ENCODE peak calls at places on chromosomes 6 and 20, in eight cellular contexts. R is right atrium auricular region, X is cardiac muscle cell, P is retinal pigment epithelial cell, I is HFFc6, N is HL-60, O is mesothelial cell of epicardium, H is neural crest cell. T is an unnamed sample.

GRCh38 chr6:146594495-146594894 is 4.3 kb upstream of the ADGB start:
- DNase-seq in R (no peak), X (no peak), P (no peak), I (no peak), N (peak), O (no peak), H (no peak), T (no peak)

GRCh38 chr6:81818778-81819491 is 66.5 kb upstream of the TENT5A start:
- DNase-seq in R (no peak), X (no peak), P (no peak), I (no peak), N (peak), O (no peak), H (no peak), T (no peak)

GRCh38 chr20:37327748-37328147 is 18.2 kb upstream of the SRC start:
- DNase-seq in R (peak), X (no peak), P (no peak), I (peak), N (no peak), O (no peak), H (no peak), T (no peak)

GRCh38 chr20:48885237-48885636 is 36.3 kb upstream of the ARFGEF2 start:
- DNase-seq in R (no peak), X (no peak), P (no peak), I (no peak), N (no peak), O (no peak), H (no peak), T (no peak)

GRCh38 chr6:42095066-42095465 is 44.7 kb downstream of the TAF8 start:
- DNase-seq in R (no peak), X (no peak), P (no peak), I (no peak), N (no peak), O (no peak), H (no peak), T (peak)

GRCh38 chr20:10603971-10604864 is 69.6 kb downstream of the JAG1 start:
- DNase-seq in R (peak), X (peak), P (peak), I (peak), N (no peak), O (no peak), H (peak), T (peak)

GRCh38 chr6:22294301-22294700 is 2.5 kb downstream of the PRL start:
- DNase-seq in R (no peak), X (no peak), P (no peak), I (no peak), N (no peak), O (no peak), H (no peak), T (no peak)

GRCh38 chr6:33967966-33968724 is 164.3 kb upstream of the MLN start:
- DNase-seq in R (no peak), X (peak), P (no peak), I (peak), N (no peak), O (no peak), H (no peak), T (peak)

GRCh38 chr6:56842602-56843475 is 112.1 kb upstream of the BEND6 start:
- DNase-seq in R (no peak), X (peak), P (no peak), I (no peak), N (peak), O (peak), H (peak), T (peak)

GRCh38 chr6:138115877-138116660 is 8.8 kb upstream of the PERP start:
- DNase-seq in R (peak), X (peak), P (no peak), I (peak), N (peak), O (no peak), H (no peak), T (peak)

GRCh38 chr6:70221025-70221714 is 81.7 kb downstream of the COL9A1 start:
- DNase-seq in R (no peak), X (peak), P (no peak), I (no peak), N (no peak), O (no peak), H (no peak), T (peak)

GRCh38 chr6:14452567-14453527 is 335.3 kb downstream of the CD83 start:
- DNase-seq in R (no peak), X (no peak), P (no peak), I (no peak), N (peak), O (no peak), H (no peak), T (no peak)

GRCh38 chr6:153059311-153059710 is 56.8 kb upstream of the MTRF1L start:
- DNase-seq in R (no peak), X (no peak), P (no peak), I (no peak), N (no peak), O (no peak), H (no peak), T (no peak)

GRCh38 chr6:144528605-144529425 is 243.7 kb downstream of the UTRN start:
- DNase-seq in R (no peak), X (peak), P (peak), I (no peak), N (no peak), O (no peak), H (no peak), T (peak)

DNA sequence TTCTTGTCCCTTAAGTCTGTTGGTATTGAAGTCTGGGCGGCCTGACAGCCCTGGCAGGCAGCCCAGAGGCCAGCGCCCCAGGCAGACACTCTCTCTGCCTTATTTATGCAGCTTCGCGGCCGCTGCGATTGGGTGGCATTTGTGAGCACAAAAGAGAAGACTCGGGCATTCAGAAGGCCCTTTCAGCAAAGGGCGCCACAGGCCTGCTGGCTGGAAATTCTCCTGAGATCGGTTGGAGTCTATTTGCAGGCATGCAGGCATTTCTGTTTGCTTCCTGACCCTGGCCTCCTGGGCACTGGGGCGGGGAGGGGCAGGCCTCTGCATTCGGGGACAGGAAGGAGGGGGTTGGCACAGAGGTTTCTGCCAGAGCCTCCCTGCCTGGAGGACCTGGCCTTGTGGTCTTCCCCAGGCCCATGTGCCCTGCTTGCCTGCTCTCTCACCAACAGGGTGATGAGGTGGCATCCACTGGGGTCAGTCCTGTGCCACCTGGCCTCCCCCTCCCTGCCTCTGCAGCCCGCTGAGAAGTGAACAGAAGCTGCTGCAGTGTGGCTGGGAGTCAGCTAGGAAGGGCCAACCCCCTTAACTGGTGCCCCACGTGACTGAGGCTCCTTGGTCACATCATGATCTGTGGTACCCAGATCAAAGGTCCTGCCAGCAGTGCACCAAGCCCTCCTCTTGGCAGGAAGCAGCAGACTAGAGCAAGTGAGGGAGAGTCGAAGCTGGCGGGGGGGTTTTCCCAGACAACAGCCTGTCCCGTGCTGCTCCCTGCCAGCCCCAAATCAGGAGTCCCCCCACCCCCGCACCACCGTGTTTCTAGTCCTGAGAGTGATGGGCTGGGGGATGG is 16.6 kb upstream of the CCDC167 start:
- DNase-seq in R (no peak), X (peak), P (no peak), I (no peak), N (no peak), O (no peak), H (no peak), T (peak)
- TF ChIP-seq CTCF in R (no peak), X (no peak), P (no peak), I (no peak), N (no peak), O (no peak), H (no peak), T (no peak)

DNA sequence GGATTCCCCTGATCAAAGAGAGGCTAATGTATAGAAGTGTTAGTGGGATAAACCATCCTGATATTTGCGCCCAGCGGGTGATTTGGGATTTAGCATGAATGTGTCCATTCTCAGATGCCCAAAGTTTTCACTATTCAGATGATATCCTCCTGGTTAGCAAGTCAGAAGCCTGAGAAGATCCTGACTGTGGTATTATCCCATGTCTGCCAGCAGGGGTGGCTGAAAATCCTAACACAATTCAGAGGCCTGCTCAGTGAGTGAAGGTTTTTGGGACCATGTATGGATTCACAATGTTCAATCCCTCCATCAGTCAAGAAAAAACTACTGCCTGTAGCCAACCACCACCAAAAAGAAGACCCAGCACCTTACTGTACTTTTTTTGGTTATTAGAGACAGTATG is 34.1 kb upstream of the SPACA1 start:
- DNase-seq in R (no peak), X (no peak), P (no peak), I (no peak), N (no peak), O (no peak), H (no peak), T (no peak)
- TF ChIP-seq CTCF in R (no peak), X (no peak), P (peak), I (peak), N (no peak), O (no peak), H (peak), T (no peak)

GRCh38 chr20:33249456-33249855 is 13.7 kb downstream of the BPIFA1 start:
- DNase-seq in R (no peak), X (no peak), P (no peak), I (no peak), N (no peak), O (no peak), H (no peak), T (no peak)

GRCh38 chr20:33255005-33255404 is 19.2 kb downstream of the BPIFA1 start:
- DNase-seq in R (no peak), X (no peak), P (no peak), I (no peak), N (no peak), O (no peak), H (no peak), T (no peak)

GRCh38 chr20:33252460-33252859 is 16.7 kb downstream of the BPIFA1 start:
- DNase-seq in R (no peak), X (no peak), P (no peak), I (no peak), N (no peak), O (no peak), H (no peak), T (no peak)

GRCh38 chr20:33251496-33251895 is 15.7 kb downstream of the BPIFA1 start:
- DNase-seq in R (no peak), X (no peak), P (no peak), I (no peak), N (no peak), O (no peak), H (no peak), T (no peak)

GRCh38 chr20:33250666-33251065 is 14.9 kb downstream of the BPIFA1 start:
- DNase-seq in R (no peak), X (no peak), P (no peak), I (no peak), N (no peak), O (no peak), H (no peak), T (no peak)
- TF ChIP-seq CTCF in R (no peak), X (no peak), P (no peak), I (no peak), N (no peak), O (no peak), H (no peak), T (no peak)

DNA sequence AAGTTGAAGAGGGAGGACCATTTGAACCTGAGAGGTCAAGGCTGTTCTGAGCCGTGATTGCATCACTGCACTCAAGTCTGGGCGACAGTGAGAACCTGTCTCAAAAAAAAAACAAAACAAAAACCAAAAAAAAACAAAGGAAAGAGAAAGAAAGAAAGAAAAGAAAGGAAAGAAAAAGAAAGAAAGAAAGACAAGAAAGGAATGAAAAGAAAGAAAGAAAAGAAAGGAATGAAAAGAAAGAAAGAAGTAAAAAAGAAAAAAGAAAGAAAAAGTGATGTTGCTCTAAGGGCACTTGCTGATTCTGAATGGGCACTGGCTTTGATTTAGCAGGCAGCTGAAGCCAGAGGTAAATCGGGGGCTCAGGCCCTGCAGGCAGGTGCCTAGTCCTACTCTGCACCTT is 161.0 kb downstream of the MCHR2 start:
- DNase-seq in R (no peak), X (no peak), P (no peak), I (no peak), N (no peak), O (no peak), H (no peak), T (no peak)
- TF ChIP-seq CTCF in R (no peak), X (no peak), P (no peak), I (no peak), N (no peak), O (no peak), H (no peak), T (no peak)

GRCh38 chr6:105302617-105303128 is 100.2 kb downstream of the PREP start:
- DNase-seq in R (no peak), X (no peak), P (no peak), I (no peak), N (no peak), O (no peak), H (no peak), T (no peak)
- TF ChIP-seq CTCF in R (no peak), X (no peak), P (no peak), I (peak), N (no peak), O (no peak), H (no peak), T (no peak)

DNA sequence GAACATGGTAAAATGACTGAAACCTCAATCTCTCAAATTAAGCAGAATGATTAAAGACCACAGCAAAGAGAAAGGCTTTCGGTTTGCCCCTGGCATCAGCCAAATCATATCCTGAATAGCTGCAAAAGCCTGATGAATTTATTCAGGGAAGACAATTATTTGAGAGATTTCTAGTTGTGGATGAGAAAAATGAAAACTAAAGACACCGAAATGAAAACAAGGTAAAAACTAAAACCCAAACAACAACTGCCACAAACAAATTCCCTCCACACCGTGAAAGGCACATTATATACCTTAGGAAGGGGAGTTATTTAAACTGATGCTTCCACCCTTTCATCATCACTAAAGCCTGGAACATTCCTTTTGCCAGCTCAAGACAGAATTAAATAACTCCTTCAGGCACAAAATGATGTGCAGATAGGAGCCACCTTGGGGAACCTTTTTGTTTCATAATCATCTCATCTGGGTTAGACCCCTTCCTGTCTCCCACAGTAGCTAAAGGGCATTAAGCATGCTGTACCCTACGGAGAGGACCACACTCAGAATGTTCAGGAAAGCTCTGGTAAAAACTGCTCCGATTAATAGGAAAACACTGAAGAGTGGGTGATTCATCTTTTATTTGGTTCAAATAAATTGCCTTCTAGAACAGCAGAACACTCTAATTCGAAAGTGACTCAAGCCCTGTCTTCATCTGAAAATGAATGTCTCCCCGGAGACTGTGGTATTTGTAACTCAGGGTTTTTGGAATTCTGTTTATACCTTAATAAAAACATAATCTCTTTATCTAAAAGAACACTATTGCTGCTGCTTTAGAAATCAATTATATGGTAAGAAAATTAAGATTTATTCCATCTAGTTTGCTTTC is 9.1 kb upstream of the ANKRD60 start:
- DNase-seq in R (no peak), X (no peak), P (no peak), I (peak), N (no peak), O (no peak), H (no peak), T (no peak)
- TF ChIP-seq CTCF in R (peak), X (no peak), P (no peak), I (no peak), N (no peak), O (peak), H (no peak), T (no peak)

GRCh38 chr6:130132286-130132701 is 90.5 kb downstream of the SAMD3 start:
- DNase-seq in R (no peak), X (no peak), P (no peak), I (no peak), N (no peak), O (no peak), H (no peak), T (no peak)

GRCh38 chr6:130136803-130137202 is 85.9 kb downstream of the SAMD3 start:
- DNase-seq in R (no peak), X (no peak), P (no peak), I (no peak), N (no peak), O (no peak), H (no peak), T (no peak)

GRCh38 chr6:130138116-130138908 is 84.4 kb downstream of the SAMD3 start:
- DNase-seq in R (no peak), X (no peak), P (no peak), I (no peak), N (no peak), O (no peak), H (no peak), T (no peak)

GRCh38 chr6:130138909-130139242 is 83.9 kb downstream of the SAMD3 start:
- DNase-seq in R (no peak), X (no peak), P (no peak), I (no peak), N (no peak), O (no peak), H (no peak), T (no peak)

GRCh38 chr6:130134594-130134993 is 88.2 kb downstream of the SAMD3 start:
- DNase-seq in R (no peak), X (no peak), P (no peak), I (no peak), N (no peak), O (no peak), H (no peak), T (no peak)
- TF ChIP-seq CTCF in R (no peak), X (no peak), P (no peak), I (no peak), N (no peak), O (no peak), H (no peak), T (no peak)

GRCh38 chr20:35563834-35564233 is 22.0 kb downstream of the ERGIC3 start:
- DNase-seq in R (no peak), X (no peak), P (no peak), I (no peak), N (no peak), O (no peak), H (no peak), T (no peak)

GRCh38 chr20:35572838-35573237 is 31.0 kb downstream of the ERGIC3 start:
- DNase-seq in R (no peak), X (no peak), P (no peak), I (no peak), N (no peak), O (no peak), H (no peak), T (no peak)

GRCh38 chr20:35564905-35565304 is 23.0 kb downstream of the ERGIC3 start:
- DNase-seq in R (no peak), X (no peak), P (no peak), I (no peak), N (no peak), O (no peak), H (no peak), T (no peak)

GRCh38 chr20:35571566-35571965 is 29.7 kb downstream of the ERGIC3 start:
- DNase-seq in R (no peak), X (no peak), P (no peak), I (no peak), N (no peak), O (no peak), H (no peak), T (no peak)

DNA sequence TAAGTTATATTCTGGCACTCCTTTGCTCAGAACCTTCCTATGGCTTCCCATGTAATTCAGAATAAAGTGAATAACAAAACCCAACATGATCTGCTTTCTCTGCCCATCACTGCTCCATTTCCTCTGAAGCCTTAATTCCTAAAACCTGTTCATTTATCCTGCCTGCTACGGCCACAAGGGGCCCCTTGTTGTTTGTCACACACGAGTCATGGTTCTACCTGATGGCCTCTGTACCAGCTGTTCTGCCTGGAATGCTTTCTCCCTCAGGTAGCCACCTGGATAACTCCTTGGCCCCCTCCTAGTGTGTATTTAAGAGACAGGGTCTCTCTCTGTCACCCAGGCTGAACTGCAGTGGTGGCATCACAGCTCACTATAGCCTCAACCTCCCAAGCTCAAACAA is 26.8 kb downstream of the ERGIC3 start:
- DNase-seq in R (no peak), X (no peak), P (no peak), I (no peak), N (no peak), O (no peak), H (no peak), T (peak)
- TF ChIP-seq CTCF in R (no peak), X (no peak), P (peak), I (peak), N (no peak), O (no peak), H (peak), T (peak)